ENCODE peak calls at places on chromosomes 12 and 14, in six cellular contexts. S, U, F, E, I and D are unnamed samples.

GRCh38 chr14:29168149-29168548 is 401.6 kb downstream of the FOXG1 start:
- DNase-seq in S (no peak), U (no peak), F (no peak), E (no peak), I (no peak), D (no peak)

GRCh38 chr12:118357327-118358007 is 15.2 kb downstream of the TAOK3 start:
- DNase-seq in S (peak; percentile 52), U (peak; percentile 79), F (peak; percentile 32), E (peak; percentile 76), I (no peak), D (no peak)

GRCh38 chr12:54993181-54993835 is 8.7 kb upstream of the TESPA1 start:
- DNase-seq in S (peak; percentile 36), U (peak; percentile 57), F (peak; percentile 81), E (peak; percentile 78), I (no peak), D (peak; percentile 4)

GRCh38 chr12:102080842-102081241 is 19.1 kb upstream of the WASHC3 start:
- DNase-seq in S (no peak), U (no peak), F (no peak), E (no peak), I (no peak), D (no peak)

GRCh38 chr12:94615284-94616216 is 34.8 kb downstream of the TMCC3 start:
- DNase-seq in S (peak; percentile 66), U (peak; percentile 95), F (peak; percentile 78), E (peak; percentile 85), I (no peak), D (no peak)

GRCh38 chr14:47619397-47619796 is 56.0 kb downstream of the MDGA2 start:
- DNase-seq in S (no peak), U (no peak), F (no peak), E (no peak), I (no peak), D (no peak)

GRCh38 chr12:39006286-39006685 is 100.9 kb upstream of the CPNE8 start:
- DNase-seq in S (no peak), U (no peak), F (no peak), E (no peak), I (no peak), D (no peak)

GRCh38 chr12:69779928-69780327 is 41.3 kb downstream of the RAB3IP start:
- DNase-seq in S (no peak), U (peak; percentile 25), F (no peak), E (peak; percentile 45), I (no peak), D (no peak)

GRCh38 chr12:100474617-100475016 is 951 bp downstream of the NR1H4 start:
- DNase-seq in S (no peak), U (peak; percentile 62), F (no peak), E (no peak), I (no peak), D (no peak)

GRCh38 chr12:95551913-95552516 is 739 bp upstream of the USP44 start:
- DNase-seq in S (no peak), U (no peak), F (no peak), E (no peak), I (no peak), D (no peak)

GRCh38 chr12:127926004-127926403 is 341.0 kb upstream of the TMEM132C start:
- DNase-seq in S (peak; percentile 25), U (no peak), F (peak; percentile 55), E (no peak), I (no peak), D (no peak)

GRCh38 chr12:124510301-124510970 is 57.0 kb downstream of the NCOR2 start:
- DNase-seq in S (peak; percentile 45), U (no peak), F (no peak), E (no peak), I (no peak), D (no peak)

GRCh38 chr12:30964896-30965612 is 38.5 kb downstream of the TSPAN11 start:
- DNase-seq in S (no peak), U (no peak), F (no peak), E (no peak), I (peak; percentile 40), D (no peak)

GRCh38 chr12:92624236-92624635 is 78.6 kb upstream of the PLEKHG7 start:
- DNase-seq in S (no peak), U (no peak), F (no peak), E (no peak), I (no peak), D (no peak)

DNA sequence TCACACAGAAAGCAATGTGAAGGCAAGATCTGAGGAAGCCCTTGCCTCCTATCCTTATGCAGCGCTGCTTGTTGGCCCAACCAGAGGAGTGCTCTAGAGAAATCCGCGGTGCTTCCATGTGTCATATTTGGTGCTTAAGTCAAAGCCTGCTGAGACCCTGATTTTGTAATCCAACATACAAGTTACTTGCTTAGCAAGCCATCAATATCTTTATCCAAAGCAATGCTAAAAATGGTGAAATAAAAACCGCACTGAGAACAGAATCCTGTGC is 250.0 kb downstream of the MED13L start:
- DNase-seq in S (no peak), U (no peak), F (no peak), E (no peak), I (no peak), D (no peak)
- H3K36me3 ChIP-seq in S (no peaks in the 10 kb centered on the region), U (no peaks in the 10 kb centered on the region), F (no peaks in the 10 kb centered on the region), E (no peaks in the 10 kb centered on the region), I (no peaks in the 10 kb centered on the region), D (no peaks in the 10 kb centered on the region)

GRCh38 chr12:132433641-132434395 is 56.1 kb upstream of the FBRSL1 start:
- DNase-seq in S (peak; percentile 60), U (peak; percentile 58), F (no peak), E (peak; percentile 69), I (peak; percentile 63), D (no peak)
- H3K4me1 ChIP-seq in S (peaks cover 18% of the 10 kb centered on the region), U (no peaks in the 10 kb centered on the region), F (peaks cover 54% of the 10 kb centered on the region), E (peaks cover 18% of the 10 kb centered on the region), I (peaks cover 24% of the 10 kb centered on the region), D (peaks cover 22% of the 10 kb centered on the region)

DNA sequence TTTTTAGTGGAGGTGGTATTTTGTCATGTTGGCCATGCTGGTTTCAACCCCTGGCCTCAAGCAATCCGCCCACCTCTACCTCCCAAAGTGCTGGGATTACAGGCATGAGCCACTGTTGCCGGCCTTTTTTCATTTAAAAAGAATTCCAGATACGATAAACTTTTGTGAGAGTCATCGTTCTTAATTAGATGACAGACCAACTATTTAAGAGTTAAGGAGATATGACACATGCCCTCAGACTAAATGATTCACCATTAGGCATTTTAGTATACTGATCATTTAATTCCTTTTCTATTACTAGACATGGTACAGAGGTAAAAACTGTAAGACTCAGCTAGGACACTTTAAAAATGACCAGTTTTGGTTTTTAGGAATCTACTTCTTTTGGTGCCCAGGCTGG is 2.4 kb downstream of the ANKRD13A start:
- DNase-seq in S (no peak), U (no peak), F (no peak), E (no peak), I (no peak), D (no peak)
- H3K4me3 ChIP-seq in S (no peak overlapping the region), U (no peak overlapping the region), F (no peak overlapping the region), E (no peak overlapping the region), I (no peak overlapping the region), D (peak overlapping the region; percentile 8)

DNA sequence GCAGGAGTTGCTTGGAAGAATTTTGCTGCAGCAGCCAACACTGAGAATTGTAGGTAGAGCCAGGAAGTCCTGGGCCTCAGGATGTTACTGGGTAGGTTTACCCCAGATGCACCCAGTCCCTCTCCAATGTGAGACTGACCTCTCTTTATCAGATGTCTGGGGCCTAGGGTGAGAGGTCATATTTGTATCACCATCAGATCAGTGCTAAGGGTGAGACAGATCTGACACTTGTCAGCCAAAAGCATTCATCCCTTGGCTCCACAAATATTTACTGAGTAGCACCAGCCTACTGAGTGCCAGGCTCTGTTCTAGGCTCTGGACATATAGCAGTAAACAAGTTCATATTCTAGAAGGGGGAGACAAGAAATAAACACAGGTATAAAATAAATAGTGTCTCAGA is 4.3 kb downstream of the TROAP start:
- DNase-seq in S (no peak), U (no peak), F (no peak), E (no peak), I (peak; percentile 5), D (no peak)
- H3K36me3 ChIP-seq in S (no peaks in the 10 kb centered on the region), U (no peaks in the 10 kb centered on the region), F (no peaks in the 10 kb centered on the region), E (no peaks in the 10 kb centered on the region), I (no peaks in the 10 kb centered on the region), D (peaks cover 26% of the 10 kb centered on the region)

DNA sequence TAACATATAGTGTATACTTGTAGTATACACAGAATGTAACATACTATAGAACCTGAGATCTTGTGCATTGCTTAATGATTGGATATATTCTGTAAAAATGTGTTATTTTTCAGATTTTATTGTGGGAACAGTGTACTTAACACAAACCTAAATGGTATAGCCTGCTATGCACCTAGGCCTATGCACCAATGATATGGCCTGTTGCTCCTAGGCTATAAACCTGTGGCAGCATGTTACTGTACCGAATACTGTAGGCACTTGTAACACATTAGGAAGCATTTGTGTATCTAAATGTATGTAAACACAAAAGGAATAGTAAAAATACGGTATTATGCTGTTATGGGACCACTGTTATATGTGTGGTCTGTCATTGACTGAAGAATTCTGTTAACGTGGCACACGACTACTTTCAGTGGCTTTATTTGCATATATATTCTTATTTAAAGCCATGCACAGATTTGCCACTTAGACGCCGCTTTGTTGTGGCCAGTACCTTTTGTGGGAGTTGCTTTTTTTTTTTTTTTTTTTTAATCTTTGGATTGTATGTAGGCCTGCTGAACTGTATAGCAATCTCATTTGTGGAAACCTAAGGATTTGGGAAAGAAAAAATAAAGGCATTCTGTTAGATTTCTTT is 7.4 kb downstream of the PAPOLA start:
- DNase-seq in S (no peak), U (no peak), F (no peak), E (no peak), I (no peak), D (no peak)
- H3K4me1 ChIP-seq in S (peaks cover 30% of the 10 kb centered on the region), U (peaks cover 32% of the 10 kb centered on the region), F (peaks cover 42% of the 10 kb centered on the region), E (peaks cover 20% of the 10 kb centered on the region), I (peaks cover 47% of the 10 kb centered on the region), D (peaks cover 15% of the 10 kb centered on the region)

DNA sequence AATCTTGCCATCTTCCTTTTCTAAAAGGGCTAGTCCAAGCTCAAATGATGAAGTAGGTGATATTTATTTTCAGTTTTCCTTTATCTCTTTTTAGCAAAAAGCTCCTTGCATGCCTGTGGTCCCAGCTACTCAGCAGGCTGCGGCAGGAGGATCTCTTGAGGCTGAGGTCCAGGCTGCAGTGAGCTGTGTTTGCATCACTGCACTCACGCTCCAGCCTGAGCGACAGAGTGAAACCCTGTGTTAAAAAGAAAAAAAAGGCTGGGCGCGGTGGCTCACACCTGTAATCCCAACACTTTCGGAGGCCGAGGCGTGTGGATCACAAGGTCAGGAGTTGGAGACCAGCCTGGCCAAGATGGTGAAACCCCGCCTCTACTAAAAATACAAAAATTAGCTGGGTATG is 5.0 kb downstream of the TMEM116 start:
- DNase-seq in S (no peak), U (no peak), F (no peak), E (no peak), I (no peak), D (no peak)
- H3K4me3 ChIP-seq in S (no peak overlapping the region), U (no peak overlapping the region), F (no peak overlapping the region), E (no peak overlapping the region), I (no peak overlapping the region), D (no peak overlapping the region)